ENCODE peak calls at places on chromosome 13, in five cellular contexts. Y is bronchial epithelial cell, F is suprapubic skin, M is Right ventricle myocardium superior, Q is NCI-H146. R is an unnamed sample.
A peak's percentile ranks its signal among the peaks of the same experiment; 100 is the strongest.

GRCh38 chr13:37716796-37717195 is 118.2 kb upstream of the POSTN start:
- DNase-seq in Y (no peak), F (no peak), M (no peak), Q (no peak), R (no peak)

GRCh38 chr13:23707674-23708073 is 137.5 kb downstream of the TNFRSF19 start:
- DNase-seq in Y (peak; percentile 46), F (no peak), M (no peak), Q (no peak), R (no peak)

GRCh38 chr13:30339721-30340366 is 32.5 kb upstream of the KATNAL1 start:
- DNase-seq in Y (no peak), F (no peak), M (no peak), Q (no peak), R (no peak)

GRCh38 chr13:25752957-25753540 is 298.8 kb downstream of the SHISA2 start:
- DNase-seq in Y (peak; percentile 71), F (no peak), M (peak; percentile 68), Q (no peak), R (no peak)

GRCh38 chr13:61575941-61576340 is 160.3 kb upstream of the PCDH20 start:
- DNase-seq in Y (no peak), F (no peak), M (no peak), Q (no peak), R (no peak)

GRCh38 chr13:91355826-91356710 is 8.6 kb downstream of the MIR17HG start:
- DNase-seq in Y (no peak), F (no peak), M (no peak), Q (no peak), R (no peak)

GRCh38 chr13:111482806-111483620 is 162.6 kb downstream of the TEX29 start:
- DNase-seq in Y (no peak), F (peak; percentile 64), M (no peak), Q (peak; percentile 86), R (no peak)

GRCh38 chr13:27293873-27294515 is 23.4 kb downstream of the RASL11A start:
- DNase-seq in Y (no peak), F (peak; percentile 16), M (no peak), Q (no peak), R (no peak)

GRCh38 chr13:76769238-76769859 is 116.9 kb downstream of the KCTD12 start:
- DNase-seq in Y (no peak), F (no peak), M (no peak), Q (no peak), R (no peak)

GRCh38 chr13:52845334-52845761 is 3.1 kb downstream of the PCDH8 start:
- DNase-seq in Y (no peak), F (no peak), M (no peak), Q (no peak), R (no peak)

GRCh38 chr13:36006347-36006746 is 124.8 kb downstream of the DCLK1 start:
- DNase-seq in Y (peak; percentile 55), F (no peak), M (no peak), Q (no peak), R (no peak)

GRCh38 chr13:55569514-55569913 is 1571.2 kb upstream of the PRR20A start:
- DNase-seq in Y (no peak), F (no peak), M (no peak), Q (no peak), R (no peak)

GRCh38 chr13:62176051-62176450 is 760.4 kb upstream of the PCDH20 start:
- DNase-seq in Y (no peak), F (no peak), M (no peak), Q (no peak), R (no peak)

GRCh38 chr13:42229287-42229686 is 42.7 kb upstream of the AKAP11 start:
- DNase-seq in Y (no peak), F (no peak), M (no peak), Q (no peak), R (no peak)

GRCh38 chr13:95714142-95714832 is 37.3 kb downstream of the DNAJC3 start:
- DNase-seq in Y (peak; percentile 99), F (no peak), M (no peak), Q (no peak), R (no peak)

GRCh38 chr13:99436013-99436412 is 65.3 kb upstream of the TM9SF2 start:
- DNase-seq in Y (no peak), F (no peak), M (no peak), Q (no peak), R (no peak)

GRCh38 chr13:33208290-33208990 is 77.1 kb downstream of the STARD13 start:
- DNase-seq in Y (peak; percentile 82), F (no peak), M (no peak), Q (no peak), R (peak; percentile 87)

GRCh38 chr13:99057310-99057975 is 79.6 kb upstream of the DOCK9 start:
- DNase-seq in Y (peak; percentile 85), F (no peak), M (no peak), Q (no peak), R (no peak)

GRCh38 chr13:30862707-30863106 is 43.4 kb upstream of the MEDAG start:
- DNase-seq in Y (no peak), F (no peak), M (peak; percentile 69), Q (no peak), R (no peak)

GRCh38 chr13:42525035-42525504 is 48.9 kb upstream of the TNFSF11 start:
- DNase-seq in Y (peak; percentile 91), F (no peak), M (no peak), Q (no peak), R (no peak)

GRCh38 chr13:29292045-29292444 is 303.4 kb downstream of the SLC7A1 start:
- DNase-seq in Y (no peak), F (no peak), M (no peak), Q (no peak), R (no peak)

GRCh38 chr13:68697551-68697950 is 1410.1 kb upstream of the ATXN8OS start:
- DNase-seq in Y (no peak), F (no peak), M (no peak), Q (peak; percentile 48), R (no peak)

GRCh38 chr13:89900104-89900760 is 1447.3 kb upstream of the MIR17HG start:
- DNase-seq in Y (peak; percentile 65), F (no peak), M (no peak), Q (no peak), R (no peak)

GRCh38 chr13:40653558-40654318 is 12.7 kb downstream of the FOXO1 start:
- DNase-seq in Y (no peak), F (no peak), M (no peak), Q (no peak), R (no peak)

GRCh38 chr13:66353664-66354063 is 876.5 kb downstream of the PCDH9 start:
- DNase-seq in Y (no peak), F (no peak), M (no peak), Q (peak; percentile 29), R (no peak)

GRCh38 chr13:91574756-91575155 is 176.3 kb downstream of the GPC5 start:
- DNase-seq in Y (no peak), F (no peak), M (no peak), Q (no peak), R (no peak)

GRCh38 chr13:83940742-83941141 is 58.5 kb upstream of the SLITRK1 start:
- DNase-seq in Y (peak; percentile 93), F (no peak), M (no peak), Q (no peak), R (no peak)

GRCh38 chr13:67238277-67238859 is 8.2 kb upstream of the PCDH9 start:
- DNase-seq in Y (peak; percentile 23), F (no peak), M (no peak), Q (peak; percentile 20), R (no peak)

GRCh38 chr13:46339035-46339666 is 47.9 kb downstream of the RUBCNL start:
- DNase-seq in Y (peak; percentile 23), F (no peak), M (peak; percentile 46), Q (no peak), R (no peak)

GRCh38 chr13:44698076-44698475 is 121.9 kb upstream of the TSC22D1 start:
- DNase-seq in Y (no peak), F (no peak), M (no peak), Q (no peak), R (no peak)

GRCh38 chr13:53953205-53953604 is 924.6 kb downstream of the OLFM4 start:
- DNase-seq in Y (no peak), F (no peak), M (no peak), Q (no peak), R (no peak)

GRCh38 chr13:106619688-106620555 is 52.0 kb upstream of the ARGLU1 start:
- DNase-seq in Y (peak; percentile 57), F (no peak), M (no peak), Q (peak; percentile 60), R (no peak)

GRCh38 chr13:95204231-95204765 is 97.0 kb downstream of the ABCC4 start:
- DNase-seq in Y (no peak), F (no peak), M (no peak), Q (no peak), R (no peak)

GRCh38 chr13:94007072-94007471 is 472.4 kb downstream of the DCT start:
- DNase-seq in Y (no peak), F (no peak), M (no peak), Q (no peak), R (no peak)

GRCh38 chr13:83733293-83733692 is 149.0 kb downstream of the SLITRK1 start:
- DNase-seq in Y (no peak), F (no peak), M (no peak), Q (no peak), R (no peak)